ENCODE peak calls at places on chromosomes 12 and 14, in four cellular contexts. One of them, this sample, is unnamed.
A peak's percentile ranks its signal among the peaks of the same experiment; 100 is the strongest.

GRCh38 chr14:31933716-31934115 is 143.4 kb upstream of the ARHGAP5 start:
- DNase-seq in NCI-H1105: no peak
- DNase-seq in left kidney: no peak
- DNase-seq in body of pancreas: no peak
- DNase-seq in this sample: no peak

GRCh38 chr14:74442757-74443156 is 16.7 kb upstream of the SYNDIG1L start:
- DNase-seq in NCI-H1105: no peak
- DNase-seq in left kidney: no peak
- DNase-seq in body of pancreas: no peak
- DNase-seq in this sample: no peak

GRCh38 chr12:104465379-104465778 is 8.6 kb downstream of the CHST11 start:
- DNase-seq in NCI-H1105: no peak
- DNase-seq in left kidney: no peak
- DNase-seq in body of pancreas: no peak
- DNase-seq in this sample: no peak

GRCh38 chr12:120119395-120119973 is 2.9 kb upstream of the RAB35 start:
- DNase-seq in NCI-H1105: no peak
- DNase-seq in left kidney: no peak
- DNase-seq in body of pancreas: no peak
- DNase-seq in this sample: no peak

GRCh38 chr12:64730585-64730964 is 28.6 kb downstream of the GNS start:
- DNase-seq in NCI-H1105: no peak
- DNase-seq in left kidney: no peak
- DNase-seq in body of pancreas: no peak
- DNase-seq in this sample: no peak

GRCh38 chr12:118704517-118704916 is 276.8 kb upstream of the SRRM4 start:
- DNase-seq in NCI-H1105: no peak
- DNase-seq in left kidney: peak; percentile 6
- DNase-seq in body of pancreas: no peak
- DNase-seq in this sample: no peak

GRCh38 chr14:69900603-69901002 is 21.4 kb downstream of the SMOC1 start:
- DNase-seq in NCI-H1105: no peak
- DNase-seq in left kidney: no peak
- DNase-seq in body of pancreas: no peak
- DNase-seq in this sample: no peak

GRCh38 chr14:99425272-99425681 is 55.4 kb downstream of the SETD3 start:
- DNase-seq in NCI-H1105: no peak
- DNase-seq in left kidney: no peak
- DNase-seq in body of pancreas: peak; percentile 68
- DNase-seq in this sample: no peak

GRCh38 chr12:71865166-71865713 is 25.7 kb downstream of the TBC1D15 start:
- DNase-seq in NCI-H1105: no peak
- DNase-seq in left kidney: no peak
- DNase-seq in body of pancreas: no peak
- DNase-seq in this sample: peak; percentile 72